ENCODE peak calls at places on chromosome 18, in seven cellular contexts. A is HCT116, D is GM23248, E is neural progenitor cell, G is hepatocyte, Z is GM23338, K is SK-N-SH. Q is an unnamed sample.

GRCh38 chr18:47883771-47884413 is 46.6 kb downstream of the SMAD2 start:
- DNase-seq in A (no peak), D (peak; percentile 77), E (no peak), G (peak; percentile 13), Z (no peak), K (no peak), Q (no peak)

GRCh38 chr18:26159353-26159752 is 25.7 kb downstream of the PSMA8 start:
- DNase-seq in A (peak; percentile 1), D (peak; percentile 12), E (no peak), G (no peak), Z (peak; percentile 4), K (no peak), Q (peak; percentile 51)

GRCh38 chr18:74742573-74742972 is 144.9 kb downstream of the ZNF407 start:
- DNase-seq in A (no peak), D (peak; percentile 22), E (no peak), G (no peak), Z (no peak), K (no peak), Q (no peak)

GRCh38 chr18:26017929-26018328 is 72.5 kb downstream of the SS18 start:
- DNase-seq in A (no peak), D (peak; percentile 12), E (no peak), G (no peak), Z (no peak), K (no peak), Q (no peak)

GRCh38 chr18:48715651-48716354 is 177.0 kb downstream of the CTIF start:
- DNase-seq in A (no peak), D (peak; percentile 69), E (no peak), G (no peak), Z (no peak), K (no peak), Q (peak; percentile 31)

GRCh38 chr18:79780547-79780946 is 17.2 kb upstream of the KCNG2 start:
- DNase-seq in A (no peak), D (no peak), E (no peak), G (no peak), Z (no peak), K (no peak), Q (no peak)

GRCh38 chr18:32661486-32662299 is 111.1 kb downstream of the KLHL14 start:
- DNase-seq in A (no peak), D (peak; percentile 2), E (no peak), G (peak; percentile 38), Z (no peak), K (no peak), Q (no peak)

GRCh38 chr18:79522451-79523220 is 126.9 kb downstream of the NFATC1 start:
- DNase-seq in A (no peak), D (no peak), E (no peak), G (no peak), Z (no peak), K (no peak), Q (peak; percentile 58)

GRCh38 chr18:74856967-74857366 is 259.3 kb downstream of the ZNF407 start:
- DNase-seq in A (no peak), D (no peak), E (no peak), G (no peak), Z (no peak), K (peak; percentile 54), Q (no peak)

GRCh38 chr18:35073186-35074105 is 32.2 kb downstream of the MAPRE2 start:
- DNase-seq in A (no peak), D (peak; percentile 71), E (no peak), G (no peak), Z (no peak), K (no peak), Q (no peak)

GRCh38 chr18:394997-395383 is 105.5 kb downstream of the COLEC12 start:
- DNase-seq in A (no peak), D (peak; percentile 98), E (no peak), G (peak; percentile 50), Z (no peak), K (no peak), Q (no peak)

GRCh38 chr18:14944838-14945237 is 196.9 kb downstream of the ANKRD30B start:
- DNase-seq in A (no peak), D (no peak), E (no peak), G (no peak), Z (no peak), K (no peak), Q (no peak)

GRCh38 chr18:10973579-10974260 is 175.6 kb downstream of the PIEZO2 start:
- DNase-seq in A (no peak), D (peak; percentile 53), E (no peak), G (no peak), Z (no peak), K (no peak), Q (no peak)

GRCh38 chr18:32548688-32549087 is 78.0 kb upstream of the GAREM1 start:
- DNase-seq in A (no peak), D (no peak), E (peak; percentile 93), G (peak; percentile 32), Z (peak; percentile 59), K (no peak), Q (no peak)

GRCh38 chr18:48623468-48624220 is 84.8 kb downstream of the CTIF start:
- DNase-seq in A (no peak), D (peak; percentile 86), E (no peak), G (no peak), Z (no peak), K (no peak), Q (no peak)

GRCh38 chr18:35451032-35451431 is 46.7 kb downstream of the INO80C start:
- DNase-seq in A (no peak), D (no peak), E (no peak), G (no peak), Z (no peak), K (no peak), Q (no peak)

GRCh38 chr18:29652797-29653196 is 1389.7 kb downstream of the DSC3 start:
- DNase-seq in A (no peak), D (no peak), E (no peak), G (no peak), Z (no peak), K (no peak), Q (no peak)

GRCh38 chr18:57353940-57354461 is 1.6 kb downstream of the ST8SIA3 start:
- DNase-seq in A (no peak), D (peak; percentile 64), E (peak; percentile 94), G (peak; percentile 85), Z (peak; percentile 90), K (peak; percentile 77), Q (no peak)

GRCh38 chr18:3857544-3857943 is 407.6 kb downstream of the TGIF1 start:
- DNase-seq in A (no peak), D (peak; percentile 77), E (no peak), G (peak; percentile 9), Z (no peak), K (no peak), Q (no peak)

GRCh38 chr18:41828137-41828536 is 126.9 kb upstream of the PIK3C3 start:
- DNase-seq in A (no peak), D (no peak), E (no peak), G (no peak), Z (no peak), K (no peak), Q (no peak)

GRCh38 chr18:2697184-2697583 is 41.7 kb downstream of the SMCHD1 start:
- DNase-seq in A (no peak), D (no peak), E (no peak), G (no peak), Z (no peak), K (no peak), Q (no peak)

GRCh38 chr18:24051256-24051947 is 36.8 kb downstream of the TTC39C start:
- DNase-seq in A (no peak), D (no peak), E (no peak), G (peak; percentile 31), Z (no peak), K (no peak), Q (peak; percentile 8)

GRCh38 chr18:21604711-21605110 is 4.2 kb upstream of the ESCO1 start:
- DNase-seq in A (no peak), D (peak; percentile 3), E (no peak), G (no peak), Z (no peak), K (no peak), Q (no peak)
- H2AFZ ChIP-seq in A (no peak overlapping the region), D (peak overlapping the region; percentile 73), E (no peak overlapping the region), G (no peak overlapping the region), Z (no peak overlapping the region), K (peak overlapping the region; percentile 82), Q (peak overlapping the region; percentile 71)

GRCh38 chr18:43398601-43399000 is 121.3 kb upstream of the SYT4 start:
- DNase-seq in A (no peak), D (no peak), E (no peak), G (no peak), Z (no peak), K (no peak), Q (no peak)
- TF ChIP-seq EZH2phosphoT487 in A (no peak), D (no peak), E (no peak), G (no peak), Z (no peak), K (no peak), Q (no peak)

DNA sequence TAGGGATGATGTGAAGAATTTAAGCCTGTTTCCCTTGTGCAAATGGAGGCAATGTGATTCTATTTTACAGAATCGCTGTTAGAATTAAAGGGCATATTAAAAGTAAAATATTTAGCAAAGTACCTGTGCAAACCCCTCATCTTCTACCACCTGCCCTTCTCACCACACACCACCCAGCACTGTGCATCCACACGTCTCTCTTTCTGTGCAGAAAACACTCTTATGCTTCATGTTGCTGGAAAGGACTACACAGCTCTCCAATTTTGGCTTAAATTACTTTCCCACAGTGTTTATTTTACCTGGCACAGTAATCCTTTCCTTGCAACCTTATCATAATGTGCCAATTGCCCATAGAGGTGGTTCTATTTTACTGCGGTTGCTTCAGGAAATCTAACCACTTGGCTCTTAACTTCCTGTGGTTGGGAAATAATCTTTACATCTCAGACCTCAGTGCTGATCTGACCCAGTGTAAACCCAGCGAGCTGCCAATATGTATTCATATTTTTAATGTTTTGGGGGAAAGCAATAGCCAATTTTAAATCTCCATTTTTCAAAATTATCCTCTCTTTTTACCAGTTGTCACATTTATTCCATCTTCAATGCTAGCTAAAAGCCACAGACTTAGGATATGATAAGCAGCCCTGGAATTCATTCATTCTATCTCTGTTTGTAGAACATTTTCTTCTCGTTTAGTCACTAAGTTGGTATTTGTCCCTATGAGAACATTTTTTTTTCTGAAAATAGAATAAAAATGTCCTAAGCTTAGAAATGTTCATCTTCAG is 250.9 kb downstream of the DSEL start:
- DNase-seq in A (no peak), D (peak; percentile 83), E (no peak), G (peak; percentile 6), Z (no peak), K (no peak), Q (no peak)
- H3K4me2 ChIP-seq in A (no peak overlapping the region), D (peak overlapping the region; percentile 73), E (no peak overlapping the region), G (no peak overlapping the region), Z (no peak overlapping the region), K (peak overlapping the region; percentile 53), Q (no peak overlapping the region)

GRCh38 chr18:12580630-12581342 is 77.1 kb downstream of the SPIRE1 start:
- DNase-seq in A (no peak), D (no peak), E (no peak), G (peak; percentile 49), Z (no peak), K (no peak), Q (no peak)
- H2AFZ ChIP-seq in A (no peak overlapping the region), D (no peak overlapping the region), E (no peak overlapping the region), G (no peak overlapping the region), Z (no peak overlapping the region), K (no peak overlapping the region), Q (no peak overlapping the region)

GRCh38 chr18:78517973-78518372 is 461.6 kb upstream of the SALL3 start:
- DNase-seq in A (no peak), D (no peak), E (no peak), G (no peak), Z (no peak), K (no peak), Q (no peak)
- TF ChIP-seq EZH2phosphoT487 in A (no peak), D (no peak), E (no peak), G (no peak), Z (no peak), K (no peak), Q (no peak)